ENCODE peak calls at places on chromosomes 16 and 17, in four cellular contexts. Y is CD8-positive, alpha-beta memory T cell; L is HFF-Myc; F is adipocyte. Z is an unnamed sample.

GRCh38 chr16:71262391-71262790 is 26.8 kb downstream of the CMTR2 start:
- DNase-seq in Y (no peak), L (no peak), F (no peak), Z (no peak)

GRCh38 chr16:31105677-31106213 is 2.4 kb upstream of the BCKDK start:
- DNase-seq in Y (peak), L (peak), F (peak), Z (no peak)

GRCh38 chr16:8850279-8850885 is 18.4 kb downstream of the CARHSP1 start:
- DNase-seq in Y (no peak), L (peak), F (peak), Z (no peak)

GRCh38 chr16:813916-814412 is 13.4 kb upstream of the GNG13 start:
- DNase-seq in Y (no peak), L (no peak), F (no peak), Z (no peak)

GRCh38 chr16:77290451-77291110 is 91.4 kb downstream of the SYCE1L start:
- DNase-seq in Y (no peak), L (no peak), F (no peak), Z (peak)

GRCh38 chr17:2855063-2855600 is 58.9 kb downstream of the RAP1GAP2 start:
- DNase-seq in Y (no peak), L (no peak), F (no peak), Z (no peak)

GRCh38 chr16:71367243-71367976 is 8.9 kb downstream of the CALB2 start:
- DNase-seq in Y (no peak), L (no peak), F (peak), Z (no peak)

GRCh38 chr16:26863971-26864370 is 202.8 kb upstream of the C16orf82 start:
- DNase-seq in Y (no peak), L (no peak), F (no peak), Z (no peak)

GRCh38 chr17:49525831-49526741 is 31.0 kb downstream of the NGFR start:
- DNase-seq in Y (no peak), L (no peak), F (no peak), Z (no peak)

GRCh38 chr17:38341035-38341721 is 2.6 kb downstream of the GPR179 start:
- DNase-seq in Y (no peak), L (no peak), F (peak), Z (no peak)

GRCh38 chr17:63834431-63835166 is 7.1 kb upstream of the FTSJ3 start:
- DNase-seq in Y (no peak), L (peak), F (peak), Z (no peak)

GRCh38 chr16:6190756-6191155 is 1093.2 kb upstream of the EEF2KMT start:
- DNase-seq in Y (no peak), L (no peak), F (no peak), Z (no peak)

GRCh38 chr16:73041644-73042043 is 6.3 kb downstream of the ZFHX3 start:
- DNase-seq in Y (no peak), L (no peak), F (no peak), Z (no peak)
- H3K4me3 ChIP-seq in Y (no peak), L (no peak), F (no peak), Z (no peak)

GRCh38 chr17:41666708-41667279 is 21.9 kb upstream of the EIF1 start:
- DNase-seq in Y (peak), L (no peak), F (peak), Z (no peak)
- H3K4me3 ChIP-seq in Y (peak), L (peak), F (peak), Z (peak)

DNA sequence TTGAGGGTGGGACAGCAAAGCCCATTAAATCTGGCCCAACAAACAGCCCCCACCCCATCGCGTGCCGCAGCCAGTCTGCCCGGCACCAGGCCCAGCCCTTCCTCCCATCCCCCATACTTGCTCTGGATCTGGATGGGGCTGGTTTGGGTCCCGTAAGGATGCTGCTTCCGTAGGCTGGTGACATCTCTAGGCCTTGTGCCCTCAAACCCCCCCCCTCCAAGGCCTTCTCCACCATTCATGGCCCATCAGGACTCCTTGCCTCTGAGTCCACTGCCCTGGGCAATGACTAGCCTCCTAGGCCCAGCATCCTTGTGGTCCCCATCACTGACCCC is 844 bp upstream of the FAM83G start:
- DNase-seq in Y (no peak), L (no peak), F (no peak), Z (no peak)
- H3K4me3 ChIP-seq in Y (no peak), L (no peak), F (no peak), Z (no peak)

GRCh38 chr17:76399175-76400172 is 15.1 kb downstream of the SPHK1 start:
- DNase-seq in Y (no peak), L (no peak), F (no peak), Z (no peak)
- H3K4me3 ChIP-seq in Y (no peak), L (no peak), F (no peak), Z (no peak)

GRCh38 chr17:42411905-42412679 is 11.0 kb downstream of the CAVIN1 start:
- DNase-seq in Y (no peak), L (no peak), F (no peak), Z (no peak)
- H3K4me3 ChIP-seq in Y (no peak), L (no peak), F (peak), Z (no peak)

GRCh38 chr16:2471653-2472487 is 773 bp downstream of the NTN3 start:
- DNase-seq in Y (no peak), L (no peak), F (no peak), Z (no peak)
- H3K4me3 ChIP-seq in Y (no peak), L (no peak), F (no peak), Z (peak)

GRCh38 chr17:9079461-9080103 is 58.3 kb downstream of the NTN1 start:
- DNase-seq in Y (no peak), L (no peak), F (no peak), Z (no peak)
- H3K4me3 ChIP-seq in Y (no peak), L (no peak), F (no peak), Z (no peak)

GRCh38 chr17:39364236-39365025 is 37.0 kb downstream of the FBXL20 start:
- DNase-seq in Y (no peak), L (no peak), F (peak), Z (no peak)

GRCh38 chr17:39360537-39360936 is 40.9 kb downstream of the FBXL20 start:
- DNase-seq in Y (no peak), L (no peak), F (no peak), Z (no peak)

GRCh38 chr17:39365252-39365651 is 36.2 kb downstream of the FBXL20 start:
- DNase-seq in Y (no peak), L (peak), F (peak), Z (no peak)

GRCh38 chr17:39361064-39361463 is 40.4 kb downstream of the FBXL20 start:
- DNase-seq in Y (no peak), L (no peak), F (no peak), Z (no peak)

DNA sequence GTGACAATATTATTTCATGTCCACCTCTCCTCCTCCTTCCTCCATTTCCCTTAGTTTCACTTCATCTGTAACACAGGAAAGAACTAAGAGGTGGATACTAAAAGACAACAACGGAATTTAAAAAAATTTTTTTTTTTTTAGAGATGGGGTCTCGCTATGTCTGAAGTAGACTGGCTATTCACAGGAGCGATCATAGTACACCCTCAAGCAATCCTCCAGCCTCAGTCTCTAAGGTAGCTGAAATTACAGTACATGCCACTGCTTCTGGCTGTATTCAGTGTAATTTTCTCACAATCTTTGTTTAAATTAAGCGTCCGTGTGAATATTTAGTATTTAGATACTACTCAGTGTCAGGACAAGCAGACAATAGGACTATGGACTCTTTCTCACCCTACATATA is 35.6 kb downstream of the FBXL20 start:
- DNase-seq in Y (no peak), L (no peak), F (no peak), Z (no peak)
- H3K4me3 ChIP-seq in Y (no peak), L (peak), F (peak), Z (no peak)